ENCODE peak calls at places on chromosomes 13 and 19, in five cellular contexts. T, P, F, Q and S are unnamed samples.

GRCh38 chr13:42071667-42072419 is 23.4 kb downstream of the DGKH start:
- DNase-seq in T (no peak), P (no peak), F (no peak), Q (no peak), S (no peak)

GRCh38 chr13:106533940-106534843 is 1.3 kb downstream of the EFNB2 start:
- DNase-seq in T (peak; percentile 58), P (peak; percentile 63), F (peak; percentile 64), Q (peak; percentile 53), S (peak; percentile 44)

GRCh38 chr13:112843392-112844250 is 125.4 kb upstream of the MCF2L start:
- DNase-seq in T (no peak), P (no peak), F (no peak), Q (no peak), S (no peak)

GRCh38 chr13:81540777-81541176 is 1199.9 kb upstream of the SPRY2 start:
- DNase-seq in T (no peak), P (no peak), F (peak; percentile 1), Q (no peak), S (no peak)

GRCh38 chr13:45928843-45929242 is 77.3 kb upstream of the SIAH3 start:
- DNase-seq in T (no peak), P (no peak), F (no peak), Q (no peak), S (no peak)

GRCh38 chr13:26029581-26030136 is 22.2 kb downstream of the SHISA2 start:
- DNase-seq in T (no peak), P (no peak), F (no peak), Q (no peak), S (no peak)

GRCh38 chr13:97030705-97031452 is 36.6 kb upstream of the OXGR1 start:
- DNase-seq in T (no peak), P (no peak), F (peak; percentile 47), Q (no peak), S (no peak)

GRCh38 chr13:106446011-106446410 is 89.5 kb downstream of the EFNB2 start:
- DNase-seq in T (no peak), P (no peak), F (no peak), Q (no peak), S (no peak)

GRCh38 chr19:7520131-7521051 is 2.0 kb upstream of the MCOLN1 start:
- DNase-seq in T (peak; percentile 61), P (no peak), F (no peak), Q (no peak), S (no peak)

GRCh38 chr13:95644611-95645052 is at the start of gene DZIP1:
- DNase-seq in T (peak; percentile 91), P (peak; percentile 65), F (peak; percentile 90), Q (peak; percentile 41), S (peak; percentile 47)

DNA sequence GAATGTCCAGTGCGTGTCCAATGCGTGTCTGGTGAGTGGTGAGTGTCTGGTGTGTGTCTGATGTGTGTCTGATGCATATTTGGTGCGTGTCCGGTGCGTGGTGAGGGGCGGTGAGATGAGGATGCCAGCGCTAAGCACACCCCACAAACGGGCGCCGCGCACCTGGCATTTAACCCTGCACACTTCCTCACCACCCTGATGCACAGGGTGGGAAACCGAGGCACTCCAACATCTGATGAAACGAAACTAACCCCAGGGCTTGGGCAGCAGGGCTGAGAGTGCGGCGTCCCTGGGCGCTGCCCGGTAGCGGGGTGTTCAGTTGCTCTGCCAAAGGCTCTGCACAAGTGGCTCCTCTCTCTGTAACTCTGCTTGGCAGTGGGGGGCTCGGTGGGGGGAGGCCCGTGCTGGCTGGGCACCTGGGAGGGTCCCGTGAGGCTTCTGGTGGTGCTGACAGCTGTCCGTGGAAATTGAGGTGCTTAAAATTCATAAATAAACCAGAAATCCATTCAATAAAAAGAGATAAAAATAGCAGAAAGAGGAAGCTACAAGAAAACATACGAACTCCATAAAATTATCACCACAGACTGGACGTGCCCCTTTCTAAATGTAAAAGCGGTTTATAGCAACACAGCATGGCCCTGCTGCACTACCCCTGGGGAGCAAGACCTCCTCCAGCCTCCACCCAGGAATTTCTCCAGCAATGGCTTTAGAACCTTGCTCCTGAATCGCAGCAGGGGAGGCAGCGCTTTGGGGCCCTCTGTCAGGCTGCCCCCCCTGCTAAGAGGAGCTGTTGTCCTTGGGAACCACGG is 76.0 kb downstream of the RASA3 start:
- DNase-seq in T (no peak), P (no peak), F (no peak), Q (no peak), S (no peak)
- TF ChIP-seq EP300 in T (no peak), P (no peak), F (no peak), Q (no peak), S (no peak)

DNA sequence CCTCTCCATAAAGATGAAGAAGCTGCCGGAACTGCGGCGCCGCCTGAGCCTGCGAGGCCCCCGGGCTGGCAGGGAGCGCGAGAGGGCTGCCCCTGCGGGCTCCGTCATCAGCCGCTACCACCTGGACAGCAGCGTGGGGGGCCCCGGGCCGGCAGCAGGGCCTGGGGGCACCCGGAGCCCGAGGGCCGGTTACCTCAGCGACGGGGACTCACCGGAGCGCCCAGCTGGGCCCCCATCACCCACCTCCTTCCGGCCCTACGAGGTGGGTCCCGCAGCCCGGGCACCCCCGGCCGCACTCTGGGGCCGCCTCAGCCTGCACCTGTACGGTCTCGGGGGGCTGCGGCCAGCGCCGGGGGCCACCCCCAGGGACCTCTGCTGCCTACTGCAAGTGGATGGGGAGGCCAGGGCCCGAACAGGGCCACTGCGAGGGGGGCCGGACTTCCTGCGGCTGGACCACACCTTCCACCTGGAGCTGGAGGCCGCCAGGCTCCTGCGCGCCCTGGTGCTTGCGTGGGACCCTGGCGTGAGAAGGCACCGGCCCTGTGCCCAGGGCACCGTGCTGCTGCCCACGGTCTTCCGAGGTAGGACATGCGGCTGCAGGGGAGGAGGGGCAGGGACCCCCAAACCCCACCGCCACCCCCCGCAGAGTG is 2.7 kb downstream of the SYDE1 start:
- DNase-seq in T (no peak), P (no peak), F (peak; percentile 35), Q (no peak), S (no peak)
- H3K27me3 ChIP-seq in T (no peaks in the 10 kb centered on the region), P (peaks cover 30% of the 10 kb centered on the region), F (no peaks in the 10 kb centered on the region), Q (no peaks in the 10 kb centered on the region), S (no peaks in the 10 kb centered on the region)

GRCh38 chr13:50581586-50582196 is 261.8 kb downstream of the DLEU7 start:
- DNase-seq in T (no peak), P (no peak), F (no peak), Q (no peak), S (no peak)
- TF ChIP-seq CTCF in T (no peak), P (no peak), F (no peak), Q (no peak), S (no peak)

GRCh38 chr13:101690871-101691270 is 238.4 kb downstream of the ITGBL1 start:
- DNase-seq in T (no peak), P (no peak), F (no peak), Q (no peak), S (no peak)

GRCh38 chr13:101695870-101696516 is 243.5 kb downstream of the ITGBL1 start:
- DNase-seq in T (no peak), P (no peak), F (no peak), Q (no peak), S (peak; percentile 25)

GRCh38 chr13:101691326-101691725 is 238.9 kb downstream of the ITGBL1 start:
- DNase-seq in T (no peak), P (no peak), F (no peak), Q (no peak), S (no peak)
- TF ChIP-seq EP300 in T (no peak), P (no peak), F (no peak), Q (no peak), S (no peak)

GRCh38 chr19:10294368-10294697 is 4.6 kb downstream of the ICAM5 start:
- DNase-seq in T (no peak), P (peak; percentile 33), F (no peak), Q (no peak), S (no peak)
- H3K27me3 ChIP-seq in T (peaks cover 6% of the 10 kb centered on the region), P (peaks cover 95% of the 10 kb centered on the region), F (no peaks in the 10 kb centered on the region), Q (peaks cover 34% of the 10 kb centered on the region), S (peaks cover 3% of the 10 kb centered on the region)

DNA sequence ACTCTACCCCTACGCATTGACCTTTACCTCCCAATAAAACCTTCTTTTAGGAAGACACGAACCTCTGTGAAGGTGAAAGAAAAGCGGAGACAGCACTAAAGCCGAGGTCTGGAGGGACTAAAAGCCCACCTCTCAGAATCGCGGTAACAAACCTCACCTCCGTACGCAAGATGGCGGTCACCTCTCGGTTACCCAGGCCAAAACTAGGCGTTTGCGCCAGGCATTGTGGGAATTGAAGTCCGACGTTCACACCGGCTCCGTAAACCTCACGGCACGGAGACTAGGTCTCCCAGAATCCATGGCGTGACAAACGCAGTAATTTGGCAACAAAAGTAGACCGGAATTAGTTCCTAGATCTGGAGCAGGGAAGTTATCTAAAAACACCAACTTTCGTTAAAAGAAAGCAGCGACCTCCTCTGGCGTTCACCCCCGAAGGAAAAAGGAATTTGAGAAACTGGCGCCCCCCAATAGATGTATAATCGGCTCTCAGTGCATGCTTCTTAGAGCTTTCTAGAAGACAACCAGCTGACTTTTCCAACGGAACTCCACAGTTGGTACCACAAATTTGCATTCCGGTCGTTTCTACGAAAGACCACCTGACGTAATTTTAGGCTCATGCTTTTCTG is at the start of gene N4BP2L2:
- DNase-seq in T (peak; percentile 94), P (peak; percentile 94), F (peak; percentile 82), Q (peak; percentile 94), S (peak; percentile 88)
- TF ChIP-seq CTCF in T (peak; percentile 67), P (peak; percentile 15), F (peak; percentile 61), Q (no peak), S (no peak)

GRCh38 chr13:31772231-31772630 is 32.9 kb downstream of the RXFP2 start:
- DNase-seq in T (no peak), P (no peak), F (no peak), Q (no peak), S (no peak)
- TF ChIP-seq EP300 in T (no peak), P (no peak), F (no peak), Q (no peak), S (no peak)

DNA sequence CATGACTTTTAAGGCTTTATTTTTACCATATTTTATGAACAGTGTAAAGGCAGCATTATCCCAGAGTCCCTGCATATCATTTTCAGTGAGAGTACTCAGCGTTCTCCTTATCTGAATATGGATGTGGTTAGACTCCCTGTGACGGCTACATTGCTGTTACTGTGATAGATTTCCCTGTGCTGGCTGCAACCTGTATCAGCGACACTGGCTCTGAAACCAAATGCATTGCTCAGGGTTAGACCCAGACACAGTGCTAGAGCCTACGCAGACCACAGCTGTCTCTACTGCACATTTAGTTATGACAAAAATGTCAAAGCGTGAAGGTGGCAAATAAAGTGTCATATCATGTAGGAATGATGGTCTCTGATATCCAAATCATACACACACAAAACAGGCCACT is 138.0 kb downstream of the ENOX1 start:
- DNase-seq in T (no peak), P (no peak), F (peak; percentile 9), Q (no peak), S (no peak)
- H3K27me3 ChIP-seq in T (no peaks in the 10 kb centered on the region), P (no peaks in the 10 kb centered on the region), F (no peaks in the 10 kb centered on the region), Q (no peaks in the 10 kb centered on the region), S (no peaks in the 10 kb centered on the region)